ENCODE peak calls at places on chromosome 11, in six cellular contexts. One of them, this sample, is unnamed.

GRCh38 chr11:46075928-46076327 is 45.3 kb downstream of the PHF21A start:
- DNase-seq in GM23248: peak; percentile 2
- DNase-seq in CD8-positive, alpha-beta T cell: no peak
- DNase-seq in lower lobe of right lung: no peak
- DNase-seq in CD8-positive, alpha-beta memory T cell: no peak
- DNase-seq in A549: peak; percentile 5
- DNase-seq in this sample: no peak

GRCh38 chr11:69012092-69013008 is 696 bp downstream of the MRGPRF start:
- DNase-seq in GM23248: peak; percentile 77
- DNase-seq in A549: no peak
- DNase-seq in CD8-positive, alpha-beta T cell: no peak
- DNase-seq in lower lobe of right lung: peak; percentile 30
- DNase-seq in CD8-positive, alpha-beta memory T cell: no peak
- DNase-seq in this sample: no peak

GRCh38 chr11:128704517-128704916 is 10.6 kb downstream of the FLI1 start:
- DNase-seq in A549: no peak
- DNase-seq in CD8-positive, alpha-beta T cell: no peak
- DNase-seq in GM23248: no peak
- DNase-seq in lower lobe of right lung: no peak
- DNase-seq in CD8-positive, alpha-beta memory T cell: no peak
- DNase-seq in this sample: no peak

GRCh38 chr11:130580372-130580771 is 131.9 kb downstream of the ADAMTS15 start:
- DNase-seq in CD8-positive, alpha-beta T cell: no peak
- DNase-seq in A549: peak; percentile 77
- DNase-seq in CD8-positive, alpha-beta memory T cell: no peak
- DNase-seq in GM23248: peak; percentile 89
- DNase-seq in lower lobe of right lung: no peak
- DNase-seq in this sample: no peak

GRCh38 chr11:69144719-69145365 is 10.9 kb upstream of the SMIM38 start:
- DNase-seq in CD8-positive, alpha-beta T cell: no peak
- DNase-seq in CD8-positive, alpha-beta memory T cell: no peak
- DNase-seq in GM23248: peak; percentile 50
- DNase-seq in lower lobe of right lung: no peak
- DNase-seq in A549: no peak
- DNase-seq in this sample: no peak

GRCh38 chr11:19959697-19960096 is 200.6 kb downstream of the DBX1 start:
- DNase-seq in GM23248: no peak
- DNase-seq in CD8-positive, alpha-beta T cell: no peak
- DNase-seq in lower lobe of right lung: no peak
- DNase-seq in A549: no peak
- DNase-seq in CD8-positive, alpha-beta memory T cell: no peak
- DNase-seq in this sample: no peak

GRCh38 chr11:122656073-122656630 is 630 bp downstream of the UBASH3B start:
- DNase-seq in CD8-positive, alpha-beta memory T cell: peak; percentile 58
- DNase-seq in lower lobe of right lung: peak; percentile 75
- DNase-seq in CD8-positive, alpha-beta T cell: peak; percentile 31
- DNase-seq in A549: peak; percentile 53
- DNase-seq in GM23248: peak; percentile 88
- DNase-seq in this sample: peak; percentile 33

GRCh38 chr11:19370100-19370861 is 129.5 kb upstream of the E2F8 start:
- DNase-seq in CD8-positive, alpha-beta memory T cell: no peak
- DNase-seq in A549: no peak
- DNase-seq in lower lobe of right lung: no peak
- DNase-seq in GM23248: peak; percentile 83
- DNase-seq in CD8-positive, alpha-beta T cell: no peak
- DNase-seq in this sample: no peak

GRCh38 chr11:6489338-6489737 is 7.7 kb upstream of the DNHD1 start:
- DNase-seq in lower lobe of right lung: no peak
- DNase-seq in GM23248: no peak
- DNase-seq in A549: no peak
- DNase-seq in CD8-positive, alpha-beta memory T cell: no peak
- DNase-seq in CD8-positive, alpha-beta T cell: no peak
- DNase-seq in this sample: no peak

GRCh38 chr11:84291996-84292395 is 1005.8 kb upstream of the CCDC90B start:
- DNase-seq in GM23248: peak; percentile 48
- DNase-seq in lower lobe of right lung: no peak
- DNase-seq in A549: no peak
- DNase-seq in CD8-positive, alpha-beta memory T cell: no peak
- DNase-seq in CD8-positive, alpha-beta T cell: no peak
- DNase-seq in this sample: no peak

GRCh38 chr11:105524286-105524685 is 85.6 kb upstream of the GRIA4 start:
- DNase-seq in lower lobe of right lung: no peak
- DNase-seq in GM23248: no peak
- DNase-seq in CD8-positive, alpha-beta T cell: no peak
- DNase-seq in CD8-positive, alpha-beta memory T cell: no peak
- DNase-seq in A549: no peak
- DNase-seq in this sample: no peak

GRCh38 chr11:77082838-77083552 is 16.2 kb downstream of the CAPN5 start:
- DNase-seq in A549: no peak
- DNase-seq in CD8-positive, alpha-beta memory T cell: peak; percentile 62
- DNase-seq in lower lobe of right lung: peak; percentile 56
- DNase-seq in CD8-positive, alpha-beta T cell: peak; percentile 46
- DNase-seq in GM23248: peak; percentile 82
- DNase-seq in this sample: no peak

GRCh38 chr11:24624432-24624831 is 127.6 kb downstream of the LUZP2 start:
- DNase-seq in CD8-positive, alpha-beta memory T cell: no peak
- DNase-seq in GM23248: no peak
- DNase-seq in CD8-positive, alpha-beta T cell: no peak
- DNase-seq in A549: no peak
- DNase-seq in lower lobe of right lung: no peak
- DNase-seq in this sample: no peak

GRCh38 chr11:110948112-110948511 is 235.9 kb upstream of the ARHGAP20 start:
- DNase-seq in lower lobe of right lung: no peak
- DNase-seq in GM23248: peak; percentile 62
- DNase-seq in CD8-positive, alpha-beta memory T cell: no peak
- DNase-seq in A549: no peak
- DNase-seq in CD8-positive, alpha-beta T cell: no peak
- DNase-seq in this sample: no peak

DNA sequence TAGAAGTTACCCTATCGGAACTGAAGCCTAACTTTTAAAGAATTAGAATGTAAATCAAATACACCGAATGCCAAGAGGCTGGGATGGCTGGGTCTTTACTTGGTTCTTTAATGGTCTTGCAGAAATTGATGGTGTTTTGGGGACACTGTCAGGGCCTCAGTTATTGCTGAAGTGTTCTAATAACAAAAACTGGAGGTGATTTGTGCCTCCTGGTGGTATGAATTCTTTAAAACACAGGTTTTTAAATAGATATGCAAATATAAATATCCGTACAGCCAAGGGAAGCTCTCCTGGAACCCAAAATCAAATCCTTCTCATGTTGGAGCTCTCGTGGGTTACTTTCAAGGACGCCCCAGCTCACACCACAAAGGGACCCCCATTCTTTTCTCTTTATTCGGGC is 19.3 kb upstream of the TMPRSS5 start:
- DNase-seq in CD8-positive, alpha-beta T cell: no peak
- DNase-seq in CD8-positive, alpha-beta memory T cell: no peak
- DNase-seq in GM23248: peak; percentile 4
- DNase-seq in A549: no peak
- DNase-seq in lower lobe of right lung: no peak
- DNase-seq in this sample: no peak
- H3K4me3 ChIP-seq in CD8-positive, alpha-beta T cell: no peak overlapping the region
- H3K4me3 ChIP-seq in CD8-positive, alpha-beta memory T cell: no peak overlapping the region
- H3K4me3 ChIP-seq in GM23248: no peak overlapping the region
- H3K4me3 ChIP-seq in A549: no peak overlapping the region
- H3K4me3 ChIP-seq in lower lobe of right lung: no peak overlapping the region
- H3K4me3 ChIP-seq in this sample: no peak overlapping the region

GRCh38 chr11:63668396-63668795 is 2.8 kb downstream of the ATL3 start:
- DNase-seq in lower lobe of right lung: no peak
- DNase-seq in CD8-positive, alpha-beta T cell: no peak
- DNase-seq in A549: no peak
- DNase-seq in CD8-positive, alpha-beta memory T cell: no peak
- DNase-seq in GM23248: peak; percentile 76
- DNase-seq in this sample: no peak

GRCh38 chr11:63666874-63667273 is 4.3 kb downstream of the ATL3 start:
- DNase-seq in A549: no peak
- DNase-seq in CD8-positive, alpha-beta T cell: no peak
- DNase-seq in CD8-positive, alpha-beta memory T cell: no peak
- DNase-seq in lower lobe of right lung: no peak
- DNase-seq in GM23248: peak; percentile 84
- DNase-seq in this sample: no peak

GRCh38 chr11:63660972-63661371 is 10.2 kb downstream of the ATL3 start:
- DNase-seq in GM23248: no peak
- DNase-seq in CD8-positive, alpha-beta memory T cell: no peak
- DNase-seq in A549: no peak
- DNase-seq in CD8-positive, alpha-beta T cell: no peak
- DNase-seq in lower lobe of right lung: no peak
- DNase-seq in this sample: no peak

GRCh38 chr11:63667993-63668392 is 3.2 kb downstream of the ATL3 start:
- DNase-seq in lower lobe of right lung: no peak
- DNase-seq in A549: peak; percentile 80
- DNase-seq in CD8-positive, alpha-beta T cell: no peak
- DNase-seq in CD8-positive, alpha-beta memory T cell: no peak
- DNase-seq in GM23248: peak; percentile 93
- DNase-seq in this sample: no peak

GRCh38 chr11:63663809-63664208 is 7.4 kb downstream of the ATL3 start:
- DNase-seq in CD8-positive, alpha-beta memory T cell: no peak
- DNase-seq in GM23248: peak; percentile 88
- DNase-seq in lower lobe of right lung: no peak
- DNase-seq in A549: peak; percentile 38
- DNase-seq in CD8-positive, alpha-beta T cell: no peak
- DNase-seq in this sample: no peak
- H3K4me1 ChIP-seq in CD8-positive, alpha-beta memory T cell: peaks cover 11% of the 10 kb centered on the region
- H3K4me1 ChIP-seq in GM23248: peaks cover 50% of the 10 kb centered on the region
- H3K4me1 ChIP-seq in lower lobe of right lung: peaks cover 51% of the 10 kb centered on the region
- H3K4me1 ChIP-seq in A549: peaks cover 48% of the 10 kb centered on the region
- H3K4me1 ChIP-seq in CD8-positive, alpha-beta T cell: peaks cover 4% of the 10 kb centered on the region
- H3K4me1 ChIP-seq in this sample: no peaks in the 10 kb centered on the region

DNA sequence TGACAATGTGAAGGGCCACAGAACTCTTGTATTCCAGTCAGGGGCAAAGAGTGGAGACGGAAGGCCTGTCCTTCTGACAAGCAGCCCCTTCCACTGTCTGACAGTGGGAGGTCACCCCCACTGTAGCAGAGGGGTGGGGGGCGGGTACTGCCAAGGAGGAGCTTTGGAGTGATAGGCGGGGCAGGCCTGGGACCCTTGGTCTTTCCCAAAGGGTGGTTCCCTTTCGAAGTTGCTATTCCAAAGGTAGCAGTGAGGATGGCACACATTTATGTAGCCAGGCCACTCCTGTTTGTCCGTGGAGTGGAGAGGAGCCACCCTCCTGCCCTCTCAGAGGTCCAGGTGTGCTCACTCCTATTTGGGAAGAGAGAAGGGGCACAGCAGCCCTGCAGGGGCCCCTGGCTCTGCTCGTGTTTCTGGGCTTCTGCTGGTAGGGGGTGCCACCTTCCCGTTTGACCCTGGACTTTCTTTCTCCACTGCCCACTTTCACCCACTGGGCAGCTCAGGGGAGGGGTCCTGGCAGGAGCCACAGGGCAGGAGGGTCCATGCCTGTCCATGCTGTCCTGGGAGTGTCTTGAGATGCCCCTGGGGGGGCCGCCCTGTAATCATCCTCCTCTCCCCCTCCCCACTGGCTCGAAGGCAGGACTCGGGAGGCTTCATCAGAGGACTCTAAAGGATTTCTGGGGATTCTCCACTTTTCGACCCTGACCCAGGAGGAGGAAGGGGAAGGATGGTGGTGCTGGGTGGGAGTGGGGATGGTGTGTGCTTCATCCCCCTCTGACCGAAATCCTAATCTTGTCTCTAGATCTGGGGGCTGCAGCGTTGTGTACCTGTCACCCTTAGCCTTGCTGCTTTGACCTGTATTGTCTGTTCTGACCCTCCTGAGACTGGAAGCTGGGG is 994 bp downstream of the TAGLN start:
- DNase-seq in lower lobe of right lung: peak; percentile 26
- DNase-seq in CD8-positive, alpha-beta T cell: no peak
- DNase-seq in GM23248: no peak
- DNase-seq in A549: no peak
- DNase-seq in CD8-positive, alpha-beta memory T cell: no peak
- DNase-seq in this sample: no peak
- H3K4me3 ChIP-seq in lower lobe of right lung: peak overlapping the region; percentile 38
- H3K4me3 ChIP-seq in CD8-positive, alpha-beta T cell: no peak overlapping the region
- H3K4me3 ChIP-seq in GM23248: peak overlapping the region; percentile 87
- H3K4me3 ChIP-seq in A549: no peak overlapping the region
- H3K4me3 ChIP-seq in CD8-positive, alpha-beta memory T cell: no peak overlapping the region
- H3K4me3 ChIP-seq in this sample: peak overlapping the region; percentile 44

DNA sequence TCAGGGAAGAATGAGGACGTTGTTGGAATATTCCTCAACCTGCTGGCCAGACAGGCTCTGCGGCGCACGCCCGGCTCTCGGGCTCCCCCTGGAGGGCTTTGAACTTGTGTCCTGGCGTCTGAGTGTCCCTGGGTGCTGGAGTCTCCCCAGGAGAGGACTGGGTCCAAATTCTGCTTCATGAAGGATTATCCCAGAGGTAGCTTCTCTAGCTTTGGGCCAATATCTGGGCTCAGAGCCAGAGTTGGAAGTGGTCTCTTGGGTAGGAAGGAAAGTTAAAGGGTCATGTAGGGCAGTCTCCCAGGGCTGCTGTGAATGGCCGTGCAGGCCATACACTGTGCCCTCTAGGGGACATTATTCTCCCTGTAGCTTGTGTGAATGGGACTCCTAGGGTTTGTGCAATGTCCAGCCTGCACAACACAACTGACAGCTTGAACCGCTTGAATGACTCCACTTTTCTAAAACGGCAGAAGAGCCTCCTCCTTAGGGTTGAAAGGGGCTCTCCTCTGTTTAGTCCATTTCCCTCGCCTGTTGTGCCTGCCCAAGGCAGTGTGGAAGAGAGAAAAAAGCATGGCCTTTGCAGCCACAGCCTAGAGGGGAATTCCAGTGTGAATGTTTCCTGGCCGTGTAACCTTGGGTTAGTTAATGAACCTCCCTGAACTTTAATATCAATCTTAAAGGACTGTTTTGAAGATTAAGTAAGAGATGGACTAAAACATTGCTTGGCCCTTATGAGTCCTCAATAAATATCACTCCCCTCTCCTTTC is 111.1 kb upstream of the THY1 start:
- DNase-seq in CD8-positive, alpha-beta memory T cell: peak; percentile 7
- DNase-seq in A549: peak; percentile 53
- DNase-seq in lower lobe of right lung: peak; percentile 82
- DNase-seq in GM23248: peak; percentile 80
- DNase-seq in CD8-positive, alpha-beta T cell: peak; percentile 29
- DNase-seq in this sample: peak; percentile 82
- H3K4me1 ChIP-seq in CD8-positive, alpha-beta memory T cell: no peaks in the 10 kb centered on the region
- H3K4me1 ChIP-seq in A549: no peaks in the 10 kb centered on the region
- H3K4me1 ChIP-seq in lower lobe of right lung: peaks cover 4% of the 10 kb centered on the region
- H3K4me1 ChIP-seq in GM23248: peaks cover 7% of the 10 kb centered on the region
- H3K4me1 ChIP-seq in CD8-positive, alpha-beta T cell: no peaks in the 10 kb centered on the region
- H3K4me1 ChIP-seq in this sample: no peaks in the 10 kb centered on the region

GRCh38 chr11:47941907-47942558 is 38.3 kb upstream of the PTPRJ start:
- DNase-seq in A549: peak; percentile 78
- DNase-seq in CD8-positive, alpha-beta T cell: no peak
- DNase-seq in lower lobe of right lung: no peak
- DNase-seq in GM23248: no peak
- DNase-seq in CD8-positive, alpha-beta memory T cell: no peak
- DNase-seq in this sample: no peak
- H3K4me3 ChIP-seq in A549: no peak overlapping the region
- H3K4me3 ChIP-seq in CD8-positive, alpha-beta T cell: no peak overlapping the region
- H3K4me3 ChIP-seq in lower lobe of right lung: no peak overlapping the region
- H3K4me3 ChIP-seq in GM23248: no peak overlapping the region
- H3K4me3 ChIP-seq in CD8-positive, alpha-beta memory T cell: no peak overlapping the region
- H3K4me3 ChIP-seq in this sample: no peak overlapping the region